ENCODE peak calls at places on chromosomes 7 and 10, in five cellular contexts. T, G, L, Q and M are unnamed samples.

GRCh38 chr10:84333864-84334451 is 5.6 kb downstream of the CCSER2 start:
- DNase-seq in T (no peak), G (peak; percentile 42), L (peak; percentile 55), Q (no peak), M (no peak)

GRCh38 chr10:34528320-34528719 is 286.8 kb downstream of the PARD3 start:
- DNase-seq in T (peak; percentile 94), G (peak; percentile 92), L (peak; percentile 93), Q (peak; percentile 43), M (peak; percentile 73)

GRCh38 chr10:120943542-120943941 is 92.4 kb downstream of the WDR11 start:
- DNase-seq in T (no peak), G (no peak), L (no peak), Q (no peak), M (no peak)

GRCh38 chr10:79022565-79023488 is 45.9 kb upstream of the ZMIZ1 start:
- DNase-seq in T (no peak), G (peak; percentile 16), L (no peak), Q (no peak), M (peak; percentile 86)

GRCh38 chr10:35336084-35336831 is at the start of gene CCNY:
- DNase-seq in T (peak; percentile 72), G (peak; percentile 58), L (peak; percentile 56), Q (peak; percentile 62), M (peak; percentile 65)

GRCh38 chr10:71613877-71614276 is 105.7 kb downstream of the C10orf105 start:
- DNase-seq in T (no peak), G (no peak), L (no peak), Q (no peak), M (no peak)

GRCh38 chr10:98378722-98379121 is 36.3 kb downstream of the PYROXD2 start:
- DNase-seq in T (peak; percentile 56), G (no peak), L (peak; percentile 91), Q (no peak), M (no peak)

GRCh38 chr7:129159539-129159938 is 15.0 kb downstream of the TSPAN33 start:
- DNase-seq in T (no peak), G (no peak), L (no peak), Q (no peak), M (no peak)

GRCh38 chr7:130869918-130870317 is 135.9 kb upstream of the KLF14 start:
- DNase-seq in T (no peak), G (no peak), L (no peak), Q (no peak), M (no peak)

GRCh38 chr7:158055726-158056510 is 531.7 kb downstream of the PTPRN2 start:
- DNase-seq in T (no peak), G (no peak), L (no peak), Q (no peak), M (no peak)
- H3K18ac ChIP-seq in T (no peak overlapping the region), G (no peak overlapping the region), L (no peak overlapping the region), Q (no peak overlapping the region), M (no peak overlapping the region)

DNA sequence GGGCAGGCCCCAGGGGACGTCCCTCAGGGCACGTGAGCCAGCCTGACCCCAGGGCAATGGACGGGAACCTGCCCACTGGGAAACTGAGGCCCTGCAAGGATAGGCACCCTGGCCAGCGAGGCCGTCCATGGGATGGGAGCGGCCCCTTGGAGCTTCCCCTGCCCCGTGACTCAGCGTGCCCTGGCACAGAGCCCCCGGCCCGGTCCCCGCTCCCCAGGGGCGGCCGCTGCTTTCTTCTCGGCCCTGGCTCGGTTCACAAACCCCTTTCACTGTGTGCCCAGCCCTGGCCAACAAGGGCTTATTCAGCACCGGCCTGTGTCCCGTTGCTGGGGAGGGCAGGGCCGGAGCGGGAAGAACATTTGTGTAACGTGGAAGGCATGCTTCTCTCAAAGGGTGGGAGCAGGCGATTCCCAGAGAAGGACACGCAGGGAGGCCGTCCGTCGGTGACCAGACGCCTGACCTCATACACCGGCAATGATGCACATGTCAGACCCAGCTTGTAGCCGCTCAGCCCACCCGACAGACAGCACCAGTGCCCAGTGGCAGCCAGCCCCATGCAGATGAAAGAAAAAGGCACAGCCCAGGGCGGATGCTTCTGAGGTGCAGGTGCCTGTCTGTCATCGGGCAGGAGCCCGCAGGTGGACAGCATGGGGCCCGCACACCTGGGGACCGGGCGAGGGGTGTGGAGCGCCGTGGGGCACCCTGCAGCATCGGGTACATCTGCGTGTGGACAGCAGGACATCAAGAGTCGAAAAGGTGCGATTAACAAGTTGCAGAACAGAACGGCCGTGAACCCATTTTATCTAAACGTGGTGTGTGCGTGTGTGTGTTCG is 94.5 kb downstream of the PDGFA start:
- DNase-seq in T (no peak), G (no peak), L (no peak), Q (no peak), M (no peak)
- H4K91ac ChIP-seq in T (no peak overlapping the region), G (no peak overlapping the region), L (no peak overlapping the region), Q (no peak overlapping the region), M (no peak overlapping the region)

GRCh38 chr7:30975257-30975899 is 11.6 kb downstream of the GHRHR start:
- DNase-seq in T (no peak), G (no peak), L (no peak), Q (no peak), M (no peak)

GRCh38 chr7:30971840-30972563 is 8.2 kb downstream of the GHRHR start:
- DNase-seq in T (no peak), G (no peak), L (no peak), Q (no peak), M (peak; percentile 30)

GRCh38 chr7:30973292-30973691 is 9.5 kb downstream of the GHRHR start:
- DNase-seq in T (no peak), G (no peak), L (no peak), Q (no peak), M (no peak)

GRCh38 chr7:30974605-30975256 is 11.0 kb downstream of the GHRHR start:
- DNase-seq in T (peak; percentile 53), G (peak; percentile 66), L (peak; percentile 40), Q (peak; percentile 58), M (peak; percentile 86)

DNA sequence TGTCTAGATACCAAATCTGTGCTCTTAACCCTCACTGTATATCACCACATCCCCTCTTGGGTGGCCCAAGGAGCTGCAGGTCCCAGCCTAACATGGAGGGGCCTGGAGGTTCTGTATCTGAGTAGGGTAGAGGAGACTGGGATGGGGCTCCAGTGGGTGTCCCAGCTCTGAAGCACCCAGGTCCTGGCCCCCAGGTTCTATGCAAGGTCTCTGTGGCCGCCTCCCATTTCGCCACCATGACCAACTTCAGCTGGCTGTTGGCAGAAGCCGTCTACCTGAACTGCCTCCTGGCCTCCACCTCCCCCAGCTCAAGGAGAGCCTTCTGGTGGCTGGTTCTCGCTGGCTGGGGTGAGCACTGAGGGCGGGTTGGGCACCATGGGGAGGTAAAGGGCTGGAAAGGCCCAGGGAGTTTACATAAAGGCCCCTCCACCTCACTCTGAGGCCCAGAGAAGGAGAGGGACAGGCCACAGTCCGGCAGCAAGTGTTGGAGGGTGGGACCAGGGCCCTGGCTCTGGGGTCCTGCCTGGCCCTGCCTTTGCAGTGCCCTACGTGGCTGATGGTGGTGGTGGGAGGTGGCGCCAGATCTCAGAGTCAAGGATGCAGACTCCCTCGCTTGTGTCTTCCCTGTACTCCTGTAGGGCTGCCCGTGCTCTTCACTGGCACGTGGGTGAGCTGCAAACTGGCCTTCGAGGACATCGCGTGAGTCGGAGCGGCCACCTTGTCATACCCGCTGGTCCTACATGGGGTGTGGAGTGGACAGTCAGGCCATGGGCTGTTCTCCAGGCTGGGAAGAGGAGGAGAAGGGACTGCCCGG is 10.2 kb downstream of the GHRHR start:
- DNase-seq in T (no peak), G (no peak), L (no peak), Q (no peak), M (no peak)
- H3K18ac ChIP-seq in T (no peak overlapping the region), G (no peak overlapping the region), L (no peak overlapping the region), Q (peak overlapping the region; percentile 39), M (peak overlapping the region; percentile 18)

GRCh38 chr7:1703475-1704325 is 33.6 kb downstream of the ELFN1 start:
- DNase-seq in T (no peak), G (no peak), L (no peak), Q (no peak), M (peak; percentile 52)

GRCh38 chr7:1705339-1705738 is 35.3 kb downstream of the ELFN1 start:
- DNase-seq in T (no peak), G (no peak), L (no peak), Q (no peak), M (peak; percentile 37)

GRCh38 chr7:1705856-1706255 is 35.8 kb downstream of the ELFN1 start:
- DNase-seq in T (no peak), G (no peak), L (no peak), Q (no peak), M (peak; percentile 14)

GRCh38 chr7:1706381-1706720 is 36.3 kb downstream of the ELFN1 start:
- DNase-seq in T (no peak), G (no peak), L (no peak), Q (no peak), M (no peak)

GRCh38 chr7:1704326-1705241 is 34.5 kb downstream of the ELFN1 start:
- DNase-seq in T (no peak), G (no peak), L (no peak), Q (no peak), M (peak; percentile 36)
- H4K91ac ChIP-seq in T (no peak overlapping the region), G (no peak overlapping the region), L (no peak overlapping the region), Q (no peak overlapping the region), M (no peak overlapping the region)

GRCh38 chr7:1169409-1170368 is 9.7 kb upstream of the ZFAND2A start:
- DNase-seq in T (peak; percentile 36), G (peak; percentile 75), L (no peak), Q (peak; percentile 59), M (peak; percentile 85)
- H3K18ac ChIP-seq in T (no peak overlapping the region), G (no peak overlapping the region), L (no peak overlapping the region), Q (no peak overlapping the region), M (peak overlapping the region; percentile 1)

GRCh38 chr10:1525354-1526162 is 211.8 kb downstream of the ADARB2 start:
- DNase-seq in T (no peak), G (no peak), L (no peak), Q (no peak), M (no peak)
- H4K91ac ChIP-seq in T (peak overlapping the region; percentile 1), G (no peak overlapping the region), L (no peak overlapping the region), Q (peak overlapping the region; percentile 7), M (no peak overlapping the region)